ENCODE peak calls at places on chromosomes 2 and 18, in four cellular contexts. One of them, this sample, is unnamed.

GRCh38 chr2:85106489-85107180 is 26.6 kb upstream of the TCF7L1 start:
- DNase-seq in SK-N-SH: peak
- DNase-seq in H1: no peak
- DNase-seq in HepG2: no peak
- DNase-seq in this sample: no peak

GRCh38 chr2:216316743-216317142 is 55.5 kb downstream of the MARCHF4 start:
- DNase-seq in HepG2: no peak
- DNase-seq in H1: no peak
- DNase-seq in SK-N-SH: no peak
- DNase-seq in this sample: no peak

GRCh38 chr2:42369551-42370229 is 8.7 kb upstream of the COX7A2L start:
- DNase-seq in H1: no peak
- DNase-seq in SK-N-SH: no peak
- DNase-seq in HepG2: no peak
- DNase-seq in this sample: no peak

GRCh38 chr2:191597186-191597751 is 80.7 kb upstream of the NABP1 start:
- DNase-seq in SK-N-SH: no peak
- DNase-seq in HepG2: no peak
- DNase-seq in H1: no peak
- DNase-seq in this sample: no peak

GRCh38 chr2:183995632-183996031 is 602.7 kb upstream of the ZNF804A start:
- DNase-seq in SK-N-SH: no peak
- DNase-seq in HepG2: no peak
- DNase-seq in H1: no peak
- DNase-seq in this sample: no peak

GRCh38 chr2:28624798-28625701 is 126.6 kb upstream of the PPP1CB start:
- DNase-seq in H1: peak
- DNase-seq in SK-N-SH: no peak
- DNase-seq in HepG2: peak
- DNase-seq in this sample: peak

GRCh38 chr2:75705921-75706320 is 4.8 kb downstream of the GCFC2 start:
- DNase-seq in HepG2: no peak
- DNase-seq in H1: no peak
- DNase-seq in SK-N-SH: no peak
- DNase-seq in this sample: no peak

GRCh38 chr2:97005353-97005752 is 19.0 kb upstream of the FAM178B start:
- DNase-seq in H1: no peak
- DNase-seq in HepG2: peak
- DNase-seq in SK-N-SH: peak
- DNase-seq in this sample: no peak

GRCh38 chr2:238864207-238865014 is 16.5 kb downstream of the TWIST2 start:
- DNase-seq in SK-N-SH: no peak
- DNase-seq in HepG2: peak
- DNase-seq in H1: peak
- DNase-seq in this sample: no peak

GRCh38 chr2:38968021-38968420 is 78.3 kb downstream of the ARHGEF33 start:
- DNase-seq in HepG2: no peak
- DNase-seq in H1: no peak
- DNase-seq in SK-N-SH: no peak
- DNase-seq in this sample: no peak

GRCh38 chr18:22026362-22026761 is 143.0 kb upstream of the GATA6 start:
- DNase-seq in SK-N-SH: no peak
- DNase-seq in H1: no peak
- DNase-seq in HepG2: no peak
- DNase-seq in this sample: no peak

GRCh38 chr2:20282916-20283592 is 58.1 kb upstream of the SDC1 start:
- DNase-seq in HepG2: no peak
- DNase-seq in SK-N-SH: peak
- DNase-seq in H1: no peak
- DNase-seq in this sample: no peak

GRCh38 chr2:231222318-231223000 is 24.0 kb downstream of the ARMC9 start:
- DNase-seq in H1: no peak
- DNase-seq in HepG2: no peak
- DNase-seq in SK-N-SH: no peak
- DNase-seq in this sample: peak

GRCh38 chr2:96771792-96772618 is 11.3 kb downstream of the CNNM4 start:
- DNase-seq in H1: no peak
- DNase-seq in SK-N-SH: no peak
- DNase-seq in HepG2: no peak
- DNase-seq in this sample: no peak

GRCh38 chr2:1743396-1744150 is 742 bp downstream of the PXDN start:
- DNase-seq in H1: peak
- DNase-seq in HepG2: no peak
- DNase-seq in SK-N-SH: peak
- DNase-seq in this sample: no peak

GRCh38 chr2:43082111-43082877 is 144.1 kb downstream of the ZFP36L2 start:
- DNase-seq in H1: no peak
- DNase-seq in HepG2: no peak
- DNase-seq in SK-N-SH: peak
- DNase-seq in this sample: no peak

GRCh38 chr2:151808258-151809072 is 19.8 kb downstream of the ARL5A start:
- DNase-seq in SK-N-SH: peak
- DNase-seq in H1: no peak
- DNase-seq in HepG2: peak
- DNase-seq in this sample: no peak

GRCh38 chr2:186917866-186918265 is 68.9 kb upstream of the ZSWIM2 start:
- DNase-seq in H1: no peak
- DNase-seq in HepG2: no peak
- DNase-seq in SK-N-SH: no peak
- DNase-seq in this sample: no peak

GRCh38 chr18:7038330-7038846 is 79.2 kb downstream of the LAMA1 start:
- DNase-seq in H1: peak
- DNase-seq in HepG2: peak
- DNase-seq in SK-N-SH: peak
- DNase-seq in this sample: no peak

GRCh38 chr2:20855456-20855855 is 32.6 kb upstream of the LDAH start:
- DNase-seq in H1: no peak
- DNase-seq in HepG2: no peak
- DNase-seq in SK-N-SH: no peak
- DNase-seq in this sample: no peak

GRCh38 chr2:45450633-45451032 is 160.4 kb downstream of the SRBD1 start:
- DNase-seq in H1: no peak
- DNase-seq in SK-N-SH: no peak
- DNase-seq in HepG2: no peak
- DNase-seq in this sample: no peak

GRCh38 chr2:135663148-135663700 is 78.4 kb upstream of the UBXN4 start:
- DNase-seq in SK-N-SH: no peak
- DNase-seq in H1: no peak
- DNase-seq in HepG2: no peak
- DNase-seq in this sample: no peak

GRCh38 chr2:203534486-203535077 is 519 bp downstream of the RAPH1 start:
- DNase-seq in HepG2: peak
- DNase-seq in SK-N-SH: peak
- DNase-seq in H1: no peak
- DNase-seq in this sample: no peak

GRCh38 chr18:10081477-10081876 is 167.7 kb downstream of the VAPA start:
- DNase-seq in H1: no peak
- DNase-seq in SK-N-SH: no peak
- DNase-seq in HepG2: peak
- DNase-seq in this sample: no peak

GRCh38 chr2:105573910-105574655 is 170.6 kb upstream of the NCK2 start:
- DNase-seq in H1: no peak
- DNase-seq in SK-N-SH: no peak
- DNase-seq in HepG2: no peak
- DNase-seq in this sample: no peak

GRCh38 chr2:79512442-79513401 is at the start of gene CTNNA2:
- DNase-seq in HepG2: peak
- DNase-seq in SK-N-SH: peak
- DNase-seq in H1: peak
- DNase-seq in this sample: no peak

GRCh38 chr2:119174216-119174992 is 15.9 kb upstream of the C1QL2 start:
- DNase-seq in SK-N-SH: peak
- DNase-seq in H1: peak
- DNase-seq in HepG2: peak
- DNase-seq in this sample: no peak

GRCh38 chr2:20483496-20483895 is 36.6 kb downstream of the RHOB start:
- DNase-seq in H1: no peak
- DNase-seq in SK-N-SH: no peak
- DNase-seq in HepG2: no peak
- DNase-seq in this sample: no peak

GRCh38 chr2:31997653-31998052 is 13.2 kb downstream of the MEMO1 start:
- DNase-seq in H1: no peak
- DNase-seq in SK-N-SH: no peak
- DNase-seq in HepG2: no peak
- DNase-seq in this sample: no peak

GRCh38 chr18:79519751-79520472 is 124.2 kb downstream of the NFATC1 start:
- DNase-seq in HepG2: no peak
- DNase-seq in H1: no peak
- DNase-seq in SK-N-SH: no peak
- DNase-seq in this sample: no peak

GRCh38 chr2:112995346-112995920 is 9.8 kb upstream of the IL36A start:
- DNase-seq in HepG2: no peak
- DNase-seq in SK-N-SH: no peak
- DNase-seq in H1: no peak
- DNase-seq in this sample: no peak

GRCh38 chr2:109272461-109272860 is 143.5 kb downstream of the SH3RF3 start:
- DNase-seq in HepG2: no peak
- DNase-seq in SK-N-SH: peak
- DNase-seq in H1: no peak
- DNase-seq in this sample: no peak

GRCh38 chr2:241096979-241097378 is 5.1 kb downstream of the MTERF4 start:
- DNase-seq in SK-N-SH: no peak
- DNase-seq in HepG2: no peak
- DNase-seq in H1: no peak
- DNase-seq in this sample: peak

GRCh38 chr2:36416370-36417165 is 61.0 kb downstream of the CRIM1 start:
- DNase-seq in SK-N-SH: no peak
- DNase-seq in H1: no peak
- DNase-seq in HepG2: no peak
- DNase-seq in this sample: no peak

GRCh38 chr2:6578417-6578816 is 287.3 kb downstream of the CMPK2 start:
- DNase-seq in SK-N-SH: no peak
- DNase-seq in HepG2: no peak
- DNase-seq in H1: no peak
- DNase-seq in this sample: no peak

GRCh38 chr2:88483200-88483599 is 30.7 kb upstream of the FOXI3 start:
- DNase-seq in HepG2: no peak
- DNase-seq in H1: no peak
- DNase-seq in SK-N-SH: no peak
- DNase-seq in this sample: no peak

GRCh38 chr2:177783835-177784448 is 288.6 kb downstream of the PDE11A start:
- DNase-seq in HepG2: no peak
- DNase-seq in H1: no peak
- DNase-seq in SK-N-SH: no peak
- DNase-seq in this sample: peak

DNA sequence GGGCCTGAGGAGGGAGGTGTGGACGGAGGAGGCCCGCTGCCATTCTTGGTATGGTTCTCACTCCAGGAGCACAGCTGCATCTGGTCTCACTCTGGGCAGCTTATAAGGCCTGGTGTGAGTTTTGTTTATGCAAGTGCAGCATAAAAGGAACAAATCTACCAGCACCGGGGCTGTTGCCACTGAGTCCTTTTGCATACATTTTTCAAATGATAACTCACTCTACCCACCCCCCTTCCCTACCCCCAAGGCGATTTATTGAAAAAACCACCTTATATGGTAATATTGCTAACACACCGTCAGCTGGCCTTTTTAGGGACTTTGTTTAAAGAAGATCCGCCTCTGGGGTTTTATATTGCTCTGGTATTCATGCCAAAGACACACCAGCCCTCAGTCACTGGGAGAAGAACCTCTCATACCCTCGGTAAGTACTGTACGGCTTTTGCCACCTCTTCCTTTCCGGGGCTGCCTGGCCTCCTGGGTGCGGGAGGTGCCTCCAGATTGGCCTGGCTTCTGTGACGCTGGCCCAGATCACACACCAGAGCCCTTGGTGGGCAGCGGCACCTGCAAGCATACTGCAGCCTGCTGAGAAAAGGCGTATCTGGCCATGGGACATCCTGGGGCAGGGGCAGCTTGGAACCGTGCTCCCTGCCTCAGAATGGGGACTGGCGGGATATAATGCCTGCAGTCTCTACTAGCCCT is at the start of gene ACTG2:
- DNase-seq in H1: no peak
- DNase-seq in HepG2: no peak
- DNase-seq in SK-N-SH: no peak
- DNase-seq in this sample: no peak
- TF ChIP-seq TCF12 in H1: no peak
- TF ChIP-seq TCF12 in HepG2: no peak
- TF ChIP-seq TCF12 in SK-N-SH: no peak
- TF ChIP-seq TCF12 in this sample: no peak

GRCh38 chr2:11578986-11579774 is 45.3 kb downstream of the GREB1 start:
- DNase-seq in HepG2: no peak
- DNase-seq in H1: no peak
- DNase-seq in SK-N-SH: no peak
- DNase-seq in this sample: no peak

GRCh38 chr2:11578081-11578948 is 44.5 kb downstream of the GREB1 start:
- DNase-seq in HepG2: no peak
- DNase-seq in H1: no peak
- DNase-seq in SK-N-SH: no peak
- DNase-seq in this sample: no peak

GRCh38 chr2:11576398-11576797 is 42.6 kb downstream of the GREB1 start:
- DNase-seq in H1: no peak
- DNase-seq in HepG2: no peak
- DNase-seq in SK-N-SH: no peak
- DNase-seq in this sample: no peak

GRCh38 chr2:11579867-11580659 is 46.2 kb downstream of the GREB1 start:
- DNase-seq in HepG2: no peak
- DNase-seq in H1: no peak
- DNase-seq in SK-N-SH: no peak
- DNase-seq in this sample: no peak

GRCh38 chr2:11577101-11577883 is 43.4 kb downstream of the GREB1 start:
- DNase-seq in HepG2: no peak
- DNase-seq in SK-N-SH: no peak
- DNase-seq in H1: no peak
- DNase-seq in this sample: no peak
- TF ChIP-seq TCF12 in HepG2: no peak
- TF ChIP-seq TCF12 in SK-N-SH: no peak
- TF ChIP-seq TCF12 in H1: no peak
- TF ChIP-seq TCF12 in this sample: no peak

DNA sequence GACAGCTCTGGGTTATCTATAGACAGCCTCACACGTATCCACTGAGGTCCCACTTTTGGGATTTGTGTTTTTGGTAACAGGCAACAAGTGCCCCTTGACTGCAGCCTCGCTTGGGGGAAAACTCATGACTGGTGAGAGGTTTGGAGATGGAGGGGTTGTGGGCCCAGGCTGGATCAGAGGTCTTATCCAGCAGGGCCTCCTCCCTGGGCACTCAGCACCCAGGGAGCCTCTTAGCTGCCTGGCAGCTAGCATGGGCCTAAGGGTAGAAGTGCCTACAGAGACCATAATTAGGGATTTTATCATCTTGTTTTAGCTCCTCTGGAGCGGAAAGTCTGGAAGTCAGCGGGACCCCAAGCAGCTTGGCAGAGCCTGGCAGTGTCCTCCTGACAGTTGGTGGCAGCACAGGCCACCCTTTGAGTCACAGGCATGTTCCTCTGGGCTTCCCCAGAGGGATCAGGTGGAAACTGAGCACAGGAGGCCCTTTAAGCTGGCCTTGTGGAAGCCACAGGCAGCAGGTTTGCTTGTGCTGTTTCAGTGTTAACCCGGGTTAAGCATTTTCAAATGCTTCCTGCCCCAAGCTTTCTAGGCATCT is 143.1 kb downstream of the KCTD1 start:
- DNase-seq in SK-N-SH: peak
- DNase-seq in H1: no peak
- DNase-seq in HepG2: peak
- DNase-seq in this sample: no peak
- TF ChIP-seq TCF12 in SK-N-SH: no peak
- TF ChIP-seq TCF12 in H1: no peak
- TF ChIP-seq TCF12 in HepG2: no peak
- TF ChIP-seq TCF12 in this sample: no peak

GRCh38 chr18:51009071-51009470 is 20.9 kb upstream of the SMAD4 start:
- DNase-seq in HepG2: no peak
- DNase-seq in H1: no peak
- DNase-seq in SK-N-SH: no peak
- DNase-seq in this sample: no peak
- TF ChIP-seq TCF12 in HepG2: no peak
- TF ChIP-seq TCF12 in H1: no peak
- TF ChIP-seq TCF12 in SK-N-SH: no peak
- TF ChIP-seq TCF12 in this sample: no peak

This sample was measured in GM12878.